ENCODE peak calls at places on chromosomes 4 and X, in eight cellular contexts. Q is kidney glomerular epithelial cell; A is LHCN-M2; N is BJ; K is RPMI7951; R is activated gamma-delta T cell treated with anti-CD3 and anti-CD28 coated beads, Interleukin-2, amount 50 U/mL, for 16 hours; W is NCI-H1092; J is bronchial epithelial cell. X is an unnamed sample.

GRCh38 chrX:68728186-68728585 is 80.7 kb downstream of the STARD8 start:
- DNase-seq in Q (no peak), A (no peak), N (no peak), K (no peak), R (no peak), W (no peak), J (no peak), X (no peak)

GRCh38 chrX:39324233-39324632 is 523.0 kb downstream of the MID1IP1 start:
- DNase-seq in Q (no peak), A (no peak), N (no peak), K (no peak), R (no peak), W (no peak), J (no peak), X (no peak)

GRCh38 chr4:151358266-151358665 is 32.9 kb upstream of the SH3D19 start:
- DNase-seq in Q (no peak), A (no peak), N (no peak), K (peak; percentile 46), R (no peak), W (no peak), J (no peak), X (no peak)

GRCh38 chr4:4625488-4625887 is 83.6 kb upstream of the STX18 start:
- DNase-seq in Q (no peak), A (peak; percentile 5), N (peak; percentile 100), K (peak; percentile 94), R (no peak), W (no peak), J (no peak), X (peak; percentile 73)

GRCh38 chr4:129218355-129218754 is 122.4 kb downstream of the C4orf33 start:
- DNase-seq in Q (peak; percentile 50), A (peak; percentile 16), N (no peak), K (peak; percentile 16), R (no peak), W (peak; percentile 18), J (no peak), X (no peak)

GRCh38 chr4:971670-972500 is 1.5 kb downstream of the DGKQ start:
- DNase-seq in Q (no peak), A (no peak), N (no peak), K (no peak), R (no peak), W (no peak), J (no peak), X (no peak)

GRCh38 chrX:18377802-18378201 is 23.3 kb upstream of the SCML2 start:
- DNase-seq in Q (peak; percentile 4), A (peak; percentile 19), N (no peak), K (peak; percentile 19), R (no peak), W (no peak), J (peak; percentile 3), X (no peak)

GRCh38 chr4:64384237-64385176 is 24.7 kb downstream of the TECRL start:
- DNase-seq in Q (no peak), A (no peak), N (no peak), K (no peak), R (no peak), W (no peak), J (no peak), X (no peak)

GRCh38 chrX:140766024-140766611 is 56.6 kb downstream of the LINC00632 start:
- DNase-seq in Q (peak; percentile 0), A (peak; percentile 64), N (no peak), K (peak; percentile 26), R (no peak), W (peak; percentile 32), J (peak; percentile 13), X (peak; percentile 33)

GRCh38 chr4:13543648-13544555 is at the start of gene NKX3-2:
- DNase-seq in Q (no peak), A (peak; percentile 35), N (no peak), K (peak; percentile 35), R (no peak), W (no peak), J (no peak), X (no peak)

GRCh38 chrX:136191171-136191570 is 43.8 kb downstream of the FHL1 start:
- DNase-seq in Q (no peak), A (no peak), N (no peak), K (peak; percentile 35), R (no peak), W (no peak), J (no peak), X (no peak)

GRCh38 chr4:168421671-168422070 is 58.6 kb downstream of the DDX60L start:
- DNase-seq in Q (peak; percentile 14), A (peak; percentile 33), N (no peak), K (peak; percentile 78), R (no peak), W (no peak), J (peak; percentile 82), X (no peak)

GRCh38 chrX:154059231-154059630 is 38.3 kb downstream of the MECP2 start:
- DNase-seq in Q (no peak), A (no peak), N (no peak), K (no peak), R (no peak), W (no peak), J (no peak), X (no peak)

GRCh38 chrX:24023972-24024664 is 2.9 kb downstream of the KLHL15 start:
- DNase-seq in Q (no peak), A (peak; percentile 6), N (no peak), K (no peak), R (no peak), W (no peak), J (peak; percentile 24), X (no peak)

GRCh38 chrX:47483310-47484268 is 567 bp upstream of the ZNF41 start:
- DNase-seq in Q (peak; percentile 33), A (peak; percentile 60), N (no peak), K (peak; percentile 57), R (no peak), W (peak; percentile 22), J (no peak), X (no peak)

GRCh38 chr4:22877653-22878052 is 184.9 kb downstream of the GBA3 start:
- DNase-seq in Q (no peak), A (no peak), N (no peak), K (no peak), R (no peak), W (peak; percentile 87), J (no peak), X (no peak)

GRCh38 chr4:84912741-84913140 is 53.7 kb downstream of the WDFY3 start:
- DNase-seq in Q (no peak), A (no peak), N (no peak), K (no peak), R (no peak), W (no peak), J (no peak), X (no peak)

GRCh38 chr4:41106081-41106480 is 108.3 kb downstream of the APBB2 start:
- DNase-seq in Q (no peak), A (no peak), N (no peak), K (peak; percentile 53), R (no peak), W (no peak), J (no peak), X (no peak)

GRCh38 chr4:56435001-56435747 is at the start of gene PPAT:
- DNase-seq in Q (peak; percentile 94), A (peak; percentile 96), N (peak; percentile 76), K (peak; percentile 95), R (peak; percentile 97), W (peak; percentile 95), J (peak; percentile 93), X (peak; percentile 92)

GRCh38 chr4:17092990-17093880 is 194.8 kb upstream of the LDB2 start:
- DNase-seq in Q (no peak), A (no peak), N (no peak), K (no peak), R (no peak), W (no peak), J (no peak), X (no peak)

GRCh38 chr4:17945303-17945702 is 76.3 kb downstream of the LCORL start:
- DNase-seq in Q (no peak), A (no peak), N (no peak), K (no peak), R (no peak), W (no peak), J (no peak), X (no peak)

GRCh38 chr4:142959156-142959555 is 113.1 kb upstream of the INPP4B start:
- DNase-seq in Q (no peak), A (peak; percentile 92), N (no peak), K (no peak), R (no peak), W (no peak), J (peak; percentile 69), X (no peak)

GRCh38 chr4:26406346-26406975 is 83.8 kb downstream of the CCKAR start:
- DNase-seq in Q (no peak), A (peak; percentile 40), N (no peak), K (no peak), R (no peak), W (no peak), J (peak; percentile 49), X (no peak)

GRCh38 chr4:158006973-158007372 is 165.9 kb downstream of the GASK1B start:
- DNase-seq in Q (no peak), A (peak; percentile 59), N (no peak), K (no peak), R (no peak), W (no peak), J (no peak), X (no peak)

GRCh38 chr4:187021436-187022205 is 298.0 kb upstream of the FAT1 start:
- DNase-seq in Q (peak; percentile 91), A (no peak), N (no peak), K (no peak), R (no peak), W (no peak), J (peak; percentile 65), X (no peak)

GRCh38 chr4:140790765-140791164 is 34.6 kb upstream of the TBC1D9 start:
- DNase-seq in Q (no peak), A (no peak), N (no peak), K (no peak), R (no peak), W (no peak), J (peak; percentile 71), X (no peak)

GRCh38 chr4:156374069-156374468 is 420.4 kb upstream of the CTSO start:
- DNase-seq in Q (no peak), A (peak; percentile 52), N (no peak), K (peak; percentile 1), R (no peak), W (no peak), J (no peak), X (no peak)

GRCh38 chr4:101284546-101284945 is 62.8 kb downstream of the PPP3CA start:
- DNase-seq in Q (no peak), A (peak; percentile 63), N (no peak), K (no peak), R (no peak), W (no peak), J (peak; percentile 34), X (peak; percentile 9)

GRCh38 chr4:174626310-174627022 is 104.2 kb upstream of the HPGD start:
- DNase-seq in Q (no peak), A (no peak), N (no peak), K (no peak), R (no peak), W (no peak), J (no peak), X (no peak)

GRCh38 chrX:66012094-66012534 is 27.8 kb downstream of the VSIG4 start:
- DNase-seq in Q (no peak), A (no peak), N (no peak), K (no peak), R (no peak), W (no peak), J (peak; percentile 26), X (no peak)

GRCh38 chrX:134601240-134601639 is 57.0 kb downstream of the PLAC1 start:
- DNase-seq in Q (no peak), A (peak; percentile 23), N (no peak), K (no peak), R (no peak), W (no peak), J (no peak), X (no peak)

GRCh38 chrX:6021316-6022091 is 207.2 kb downstream of the NLGN4X start:
- DNase-seq in Q (no peak), A (peak; percentile 0), N (no peak), K (peak; percentile 13), R (no peak), W (peak; percentile 61), J (peak; percentile 51), X (peak; percentile 0)

GRCh38 chr4:115562506-115562905 is 449.1 kb upstream of the NDST4 start:
- DNase-seq in Q (no peak), A (no peak), N (no peak), K (no peak), R (no peak), W (no peak), J (no peak), X (no peak)

X was measured in GM04504.